ENCODE peak calls at places on chromosomes 3 and 15, in ten cellular contexts. S is progenitor cell of endocrine pancreas, Y is endothelial cell, J is HFFc6, Q is esophagus squamous epithelium, M is glutamatergic neuron, U is neural progenitor cell, N is AG04449, X is endodermal cell, B is fibroblast of mammary gland. F is an unnamed sample.

GRCh38 chr15:48354694-48355303 is 23.6 kb downstream of the DUT start:
- DNase-seq in S (no peak), Y (no peak), J (no peak), Q (no peak), M (no peak), U (no peak), N (no peak), X (no peak), B (peak; percentile 25), F (no peak)

GRCh38 chr15:65245096-65245849 is 34.0 kb upstream of the CILP start:
- DNase-seq in S (no peak), Y (no peak), J (peak; percentile 53), Q (no peak), M (no peak), U (no peak), N (no peak), X (no peak), B (peak; percentile 87), F (no peak)

GRCh38 chr3:99269606-99270355 is 368.3 kb upstream of the DCBLD2 start:
- DNase-seq in S (no peak), Y (no peak), J (peak; percentile 39), Q (no peak), M (no peak), U (no peak), N (no peak), X (no peak), B (peak; percentile 34), F (no peak)

GRCh38 chr3:171092467-171092911 is 66.0 kb upstream of the SLC2A2 start:
- DNase-seq in S (no peak), Y (no peak), J (no peak), Q (no peak), M (no peak), U (no peak), N (no peak), X (no peak), B (peak; percentile 40), F (no peak)

GRCh38 chr3:117200962-117201361 is 491.4 kb downstream of the TUSC7 start:
- DNase-seq in S (no peak), Y (no peak), J (no peak), Q (no peak), M (no peak), U (no peak), N (no peak), X (no peak), B (no peak), F (no peak)

GRCh38 chr3:161273589-161274218 is 52.6 kb downstream of the NMD3 start:
- DNase-seq in S (no peak), Y (peak; percentile 24), J (no peak), Q (no peak), M (no peak), U (peak; percentile 61), N (no peak), X (no peak), B (peak; percentile 62), F (no peak)

GRCh38 chr3:101836907-101837598 is 12.3 kb upstream of the NFKBIZ start:
- DNase-seq in S (no peak), Y (no peak), J (peak; percentile 58), Q (no peak), M (no peak), U (no peak), N (no peak), X (no peak), B (peak; percentile 80), F (no peak)

GRCh38 chr15:44427756-44428724 is 611 bp downstream of the CTDSPL2 start:
- DNase-seq in S (no peak), Y (peak; percentile 51), J (no peak), Q (no peak), M (peak; percentile 71), U (peak; percentile 86), N (no peak), X (no peak), B (peak; percentile 55), F (no peak)

GRCh38 chr15:63805993-63806980 is 27.5 kb downstream of the HERC1 start:
- DNase-seq in S (no peak), Y (no peak), J (no peak), Q (no peak), M (no peak), U (no peak), N (no peak), X (no peak), B (peak; percentile 9), F (no peak)

GRCh38 chr15:50816191-50816590 is 50.7 kb upstream of the SPPL2A start:
- DNase-seq in S (no peak), Y (no peak), J (no peak), Q (no peak), M (no peak), U (no peak), N (no peak), X (no peak), B (no peak), F (no peak)

GRCh38 chr15:86199467-86200145 is 119.9 kb downstream of the AGBL1 start:
- DNase-seq in S (no peak), Y (no peak), J (no peak), Q (no peak), M (no peak), U (no peak), N (no peak), X (no peak), B (no peak), F (no peak)

GRCh38 chr3:32238816-32239637 is 547 bp downstream of the CMTM8 start:
- DNase-seq in S (peak; percentile 25), Y (peak; percentile 51), J (no peak), Q (no peak), M (peak; percentile 65), U (no peak), N (no peak), X (peak; percentile 84), B (peak; percentile 31), F (peak; percentile 20)

GRCh38 chr3:196108075-196108743 is 26.3 kb upstream of the TFRC start:
- DNase-seq in S (no peak), Y (no peak), J (no peak), Q (no peak), M (no peak), U (peak; percentile 20), N (no peak), X (peak; percentile 83), B (no peak), F (no peak)

GRCh38 chr3:174417568-174417967 is 441.6 kb upstream of the NAALADL2 start:
- DNase-seq in S (no peak), Y (no peak), J (no peak), Q (no peak), M (no peak), U (no peak), N (no peak), X (no peak), B (no peak), F (no peak)

GRCh38 chr15:73712107-73712506 is 27.9 kb downstream of the CD276 start:
- DNase-seq in S (no peak), Y (no peak), J (no peak), Q (no peak), M (no peak), U (peak; percentile 44), N (no peak), X (peak; percentile 59), B (no peak), F (no peak)
- TF ChIP-seq CTCF in S (no peak), Y (no peak), J (peak; percentile 50), Q (no peak), M (no peak), U (peak; percentile 40), N (no peak), X (peak; percentile 45), B (no peak), F (no peak)

GRCh38 chr3:36403661-36404060 is 23.4 kb downstream of the STAC start:
- DNase-seq in S (no peak), Y (no peak), J (no peak), Q (no peak), M (no peak), U (no peak), N (no peak), X (no peak), B (peak; percentile 19), F (no peak)

GRCh38 chr3:36405193-36405592 is 24.9 kb downstream of the STAC start:
- DNase-seq in S (no peak), Y (no peak), J (no peak), Q (no peak), M (no peak), U (no peak), N (no peak), X (no peak), B (no peak), F (no peak)

GRCh38 chr3:36409862-36410261 is 29.6 kb downstream of the STAC start:
- DNase-seq in S (no peak), Y (no peak), J (no peak), Q (no peak), M (no peak), U (no peak), N (no peak), X (no peak), B (no peak), F (no peak)

DNA sequence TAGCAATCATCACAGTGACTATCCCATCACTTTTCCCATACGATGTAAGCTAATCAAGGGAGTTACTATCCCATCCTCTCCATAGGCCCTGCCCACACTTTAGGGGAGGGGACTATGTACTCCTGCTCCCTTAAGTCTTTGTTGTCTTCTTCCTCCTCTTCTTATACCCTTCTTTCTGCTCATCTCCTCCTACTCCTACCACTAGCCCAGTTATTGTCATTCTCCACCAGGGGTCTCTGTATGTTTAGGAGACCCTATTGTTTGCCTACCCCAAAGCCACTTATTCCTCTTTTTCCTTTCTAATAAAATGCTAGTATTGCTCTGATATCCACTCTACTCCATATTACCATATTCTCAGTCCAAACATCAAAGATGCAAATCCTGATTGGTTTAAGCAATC is 27.8 kb downstream of the STAC start:
- DNase-seq in S (no peak), Y (no peak), J (no peak), Q (no peak), M (no peak), U (peak; percentile 27), N (no peak), X (no peak), B (peak; percentile 8), F (no peak)
- TF ChIP-seq CTCF in S (peak; percentile 34), Y (peak; percentile 49), J (no peak), Q (no peak), M (no peak), U (peak; percentile 45), N (no peak), X (peak; percentile 73), B (peak; percentile 26), F (no peak)

DNA sequence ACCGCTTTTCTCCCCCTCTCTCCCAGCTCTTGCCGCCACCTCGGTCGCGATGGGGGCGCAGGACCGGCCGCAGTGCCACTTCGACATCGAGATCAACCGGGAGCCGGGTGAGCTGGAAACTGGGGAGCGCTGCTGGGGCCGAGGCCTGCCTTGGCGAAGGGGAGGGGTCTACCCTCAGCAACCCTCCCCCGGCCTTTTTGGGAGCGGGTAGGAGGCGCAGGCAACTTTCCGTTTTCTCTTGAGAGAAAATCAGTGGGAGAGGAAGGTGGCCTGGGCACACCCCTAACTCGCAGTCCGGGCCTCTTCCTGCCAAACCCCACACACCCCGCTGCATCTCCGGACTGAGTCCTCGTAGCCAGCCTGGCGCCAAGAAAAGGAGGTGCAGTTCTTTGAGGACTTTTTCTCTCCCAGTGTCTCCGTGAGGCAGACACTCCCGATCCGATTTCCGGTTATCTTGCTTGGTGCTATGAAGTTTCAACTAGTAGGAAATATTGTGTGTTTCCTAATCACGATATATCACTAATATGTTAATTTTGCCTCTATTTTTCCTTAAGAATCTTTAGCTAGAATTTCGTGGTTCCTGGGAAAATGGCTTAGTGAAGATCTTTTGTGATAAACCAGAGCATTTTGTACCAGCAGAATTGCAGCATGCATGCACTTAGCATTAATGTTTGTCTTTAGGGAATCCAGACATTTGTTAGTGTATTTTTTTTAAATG is 631 bp downstream of the NKTR start:
- DNase-seq in S (no peak), Y (peak; percentile 72), J (peak; percentile 77), Q (no peak), M (no peak), U (peak; percentile 89), N (no peak), X (peak; percentile 91), B (peak; percentile 66), F (peak; percentile 39)
- TF ChIP-seq CTCF in S (no peak), Y (peak; percentile 18), J (peak; percentile 6), Q (peak; percentile 29), M (no peak), U (no peak), N (no peak), X (peak; percentile 29), B (peak; percentile 13), F (no peak)

GRCh38 chr3:146101538-146101937 is 59.4 kb downstream of the PLOD2 start:
- DNase-seq in S (no peak), Y (no peak), J (no peak), Q (no peak), M (no peak), U (no peak), N (no peak), X (no peak), B (no peak), F (no peak)
- TF ChIP-seq CTCF in S (no peak), Y (no peak), J (no peak), Q (no peak), M (no peak), U (no peak), N (no peak), X (no peak), B (no peak), F (no peak)